ENCODE peak calls at places on chromosomes 13 and 19, in seven cellular contexts. J, S, L, I, H, U and W are unnamed samples.

GRCh38 chr13:113918580-113918979 is 54.7 kb upstream of the GAS6 start:
- DNase-seq in J (no peak), S (no peak), L (no peak), I (no peak), H (no peak), U (no peak), W (no peak)

GRCh38 chr13:113360446-113360845 is 3.5 kb downstream of the GRTP1 start:
- DNase-seq in J (no peak), S (no peak), L (no peak), I (no peak), H (no peak), U (no peak), W (no peak)

GRCh38 chr13:32538234-32538620 is 368 bp downstream of the N4BP2L2 start:
- DNase-seq in J (no peak), S (no peak), L (peak), I (no peak), H (no peak), U (peak), W (no peak)

GRCh38 chr13:74129500-74130144 is 4.6 kb downstream of the KLF12 start:
- DNase-seq in J (no peak), S (peak), L (no peak), I (no peak), H (peak), U (no peak), W (peak)

GRCh38 chr19:37874784-37875183 is 31.6 kb downstream of the WDR87 start:
- DNase-seq in J (no peak), S (no peak), L (no peak), I (no peak), H (no peak), U (no peak), W (no peak)

GRCh38 chr13:40996433-40997095 is 22.6 kb downstream of the ELF1 start:
- DNase-seq in J (no peak), S (no peak), L (no peak), I (no peak), H (no peak), U (no peak), W (no peak)

GRCh38 chr19:48638831-48639381 is 1.7 kb upstream of the DBP start:
- DNase-seq in J (no peak), S (no peak), L (no peak), I (no peak), H (no peak), U (no peak), W (no peak)

GRCh38 chr19:20039203-20039723 is at the start of gene ZNF682:
- DNase-seq in J (peak), S (peak), L (peak), I (peak), H (peak), U (peak), W (peak)

GRCh38 chr19:33098023-33098652 is 17.2 kb downstream of the GPATCH1 start:
- DNase-seq in J (peak), S (no peak), L (no peak), I (no peak), H (no peak), U (no peak), W (no peak)

GRCh38 chr19:12907166-12907565 is 11.9 kb downstream of the SYCE2 start:
- DNase-seq in J (no peak), S (no peak), L (no peak), I (no peak), H (no peak), U (no peak), W (no peak)